ENCODE peak calls at places on chromosomes 3 and 15, in seven cellular contexts. One of them, this sample, is unnamed.

GRCh38 chr3:39671116-39671515 is 138.3 kb upstream of the MYRIP start:
- DNase-seq in OCI-LY7: no peak
- DNase-seq in upper lobe of right lung: no peak
- DNase-seq in hepatocyte: no peak
- DNase-seq in A549: no peak
- DNase-seq in aorta: no peak
- DNase-seq in psoas muscle: no peak
- DNase-seq in this sample: no peak

GRCh38 chr3:14848906-14849305 is 30.1 kb downstream of the FGD5 start:
- DNase-seq in OCI-LY7: no peak
- DNase-seq in upper lobe of right lung: no peak
- DNase-seq in hepatocyte: no peak
- DNase-seq in A549: no peak
- DNase-seq in aorta: no peak
- DNase-seq in psoas muscle: no peak
- DNase-seq in this sample: no peak

GRCh38 chr3:67349551-67350174 is 304.7 kb downstream of the SUCLG2 start:
- DNase-seq in OCI-LY7: no peak
- DNase-seq in upper lobe of right lung: no peak
- DNase-seq in hepatocyte: no peak
- DNase-seq in A549: no peak
- DNase-seq in aorta: no peak
- DNase-seq in psoas muscle: no peak
- DNase-seq in this sample: no peak

GRCh38 chr3:4416961-4417360 is 50.1 kb downstream of the SUMF1 start:
- DNase-seq in OCI-LY7: no peak
- DNase-seq in upper lobe of right lung: no peak
- DNase-seq in hepatocyte: no peak
- DNase-seq in A549: peak; percentile 49
- DNase-seq in aorta: peak; percentile 92
- DNase-seq in psoas muscle: peak; percentile 58
- DNase-seq in this sample: no peak

GRCh38 chr3:111971533-111971932 is 7.3 kb upstream of the ABHD10 start:
- DNase-seq in OCI-LY7: no peak
- DNase-seq in upper lobe of right lung: no peak
- DNase-seq in hepatocyte: no peak
- DNase-seq in A549: no peak
- DNase-seq in aorta: no peak
- DNase-seq in psoas muscle: no peak
- DNase-seq in this sample: no peak

GRCh38 chr3:114542359-114542758 is 248.5 kb downstream of the TIGIT start:
- DNase-seq in OCI-LY7: no peak
- DNase-seq in upper lobe of right lung: no peak
- DNase-seq in hepatocyte: no peak
- DNase-seq in A549: no peak
- DNase-seq in aorta: no peak
- DNase-seq in psoas muscle: no peak
- DNase-seq in this sample: no peak

GRCh38 chr15:100779331-100780207 is 100.1 kb upstream of the ALDH1A3 start:
- DNase-seq in OCI-LY7: no peak
- DNase-seq in upper lobe of right lung: peak; percentile 35
- DNase-seq in hepatocyte: no peak
- DNase-seq in A549: no peak
- DNase-seq in aorta: no peak
- DNase-seq in psoas muscle: no peak
- DNase-seq in this sample: no peak

GRCh38 chr15:33866101-33866737 is 102.1 kb upstream of the CHRM5 start:
- DNase-seq in OCI-LY7: no peak
- DNase-seq in upper lobe of right lung: no peak
- DNase-seq in hepatocyte: no peak
- DNase-seq in A549: no peak
- DNase-seq in aorta: no peak
- DNase-seq in psoas muscle: no peak
- DNase-seq in this sample: no peak

GRCh38 chr15:40769310-40770146 is at the start of gene C15orf62:
- DNase-seq in OCI-LY7: peak; percentile 94
- DNase-seq in upper lobe of right lung: peak; percentile 76
- DNase-seq in hepatocyte: peak; percentile 72
- DNase-seq in A549: no peak
- DNase-seq in aorta: peak; percentile 55
- DNase-seq in psoas muscle: peak; percentile 43
- DNase-seq in this sample: no peak

GRCh38 chr3:153513236-153513635 is 351.2 kb downstream of the RAP2B start:
- DNase-seq in OCI-LY7: peak; percentile 26
- DNase-seq in upper lobe of right lung: no peak
- DNase-seq in hepatocyte: peak; percentile 6
- DNase-seq in A549: peak; percentile 2
- DNase-seq in aorta: no peak
- DNase-seq in psoas muscle: no peak
- DNase-seq in this sample: peak; percentile 12

GRCh38 chr3:85208650-85209049 is 249.9 kb downstream of the CADM2 start:
- DNase-seq in OCI-LY7: no peak
- DNase-seq in upper lobe of right lung: no peak
- DNase-seq in hepatocyte: no peak
- DNase-seq in A549: no peak
- DNase-seq in aorta: no peak
- DNase-seq in psoas muscle: no peak
- DNase-seq in this sample: no peak

GRCh38 chr3:126607214-126607908 is 47.6 kb downstream of the TXNRD3 start:
- DNase-seq in OCI-LY7: no peak
- DNase-seq in upper lobe of right lung: no peak
- DNase-seq in hepatocyte: no peak
- DNase-seq in A549: no peak
- DNase-seq in aorta: no peak
- DNase-seq in psoas muscle: no peak
- DNase-seq in this sample: no peak

GRCh38 chr15:68218331-68218730 is 11.2 kb downstream of the CLN6 start:
- DNase-seq in OCI-LY7: no peak
- DNase-seq in upper lobe of right lung: no peak
- DNase-seq in hepatocyte: no peak
- DNase-seq in A549: no peak
- DNase-seq in aorta: peak; percentile 13
- DNase-seq in psoas muscle: no peak
- DNase-seq in this sample: no peak

GRCh38 chr3:185823280-185824044 is 1.4 kb downstream of the IGF2BP2 start:
- DNase-seq in OCI-LY7: no peak
- DNase-seq in upper lobe of right lung: peak; percentile 73
- DNase-seq in hepatocyte: peak; percentile 79
- DNase-seq in A549: no peak
- DNase-seq in aorta: peak; percentile 50
- DNase-seq in psoas muscle: peak; percentile 22
- DNase-seq in this sample: no peak

GRCh38 chr3:58433400-58434169 is at the start of gene PDHB:
- DNase-seq in OCI-LY7: peak; percentile 93
- DNase-seq in upper lobe of right lung: peak; percentile 97
- DNase-seq in hepatocyte: peak; percentile 96
- DNase-seq in A549: peak; percentile 83
- DNase-seq in aorta: peak; percentile 96
- DNase-seq in psoas muscle: peak; percentile 95
- DNase-seq in this sample: peak; percentile 89

GRCh38 chr15:58805095-58805494 is 34.0 kb downstream of the MINDY2 start:
- DNase-seq in OCI-LY7: no peak
- DNase-seq in upper lobe of right lung: no peak
- DNase-seq in hepatocyte: no peak
- DNase-seq in A549: no peak
- DNase-seq in aorta: no peak
- DNase-seq in psoas muscle: no peak
- DNase-seq in this sample: no peak

GRCh38 chr15:43776101-43776717 is 557 bp downstream of the ELL3 start:
- DNase-seq in OCI-LY7: peak; percentile 98
- DNase-seq in upper lobe of right lung: peak; percentile 74
- DNase-seq in hepatocyte: peak; percentile 60
- DNase-seq in A549: no peak
- DNase-seq in aorta: no peak
- DNase-seq in psoas muscle: peak; percentile 18
- DNase-seq in this sample: no peak

GRCh38 chr3:11609481-11609880 is 34.2 kb downstream of the VGLL4 start:
- DNase-seq in OCI-LY7: no peak
- DNase-seq in upper lobe of right lung: no peak
- DNase-seq in hepatocyte: no peak
- DNase-seq in A549: no peak
- DNase-seq in aorta: no peak
- DNase-seq in psoas muscle: no peak
- DNase-seq in this sample: no peak

GRCh38 chr3:11607816-11608215 is 35.9 kb downstream of the VGLL4 start:
- DNase-seq in OCI-LY7: no peak
- DNase-seq in upper lobe of right lung: no peak
- DNase-seq in hepatocyte: no peak
- DNase-seq in A549: no peak
- DNase-seq in aorta: no peak
- DNase-seq in psoas muscle: no peak
- DNase-seq in this sample: no peak

GRCh38 chr3:11605398-11605797 is 38.3 kb downstream of the VGLL4 start:
- DNase-seq in OCI-LY7: no peak
- DNase-seq in upper lobe of right lung: no peak
- DNase-seq in hepatocyte: no peak
- DNase-seq in A549: no peak
- DNase-seq in aorta: no peak
- DNase-seq in psoas muscle: no peak
- DNase-seq in this sample: no peak

GRCh38 chr3:11606090-11606784 is 37.5 kb downstream of the VGLL4 start:
- DNase-seq in OCI-LY7: peak; percentile 17
- DNase-seq in upper lobe of right lung: no peak
- DNase-seq in hepatocyte: no peak
- DNase-seq in A549: no peak
- DNase-seq in aorta: no peak
- DNase-seq in psoas muscle: no peak
- DNase-seq in this sample: no peak

GRCh38 chr3:11606865-11607440 is 36.8 kb downstream of the VGLL4 start:
- DNase-seq in OCI-LY7: no peak
- DNase-seq in upper lobe of right lung: no peak
- DNase-seq in hepatocyte: no peak
- DNase-seq in A549: no peak
- DNase-seq in aorta: no peak
- DNase-seq in psoas muscle: no peak
- DNase-seq in this sample: no peak
- H3K4me1 ChIP-seq in OCI-LY7: peaks cover 67% of the 10 kb centered on the region
- H3K4me1 ChIP-seq in upper lobe of right lung: peaks cover 40% of the 10 kb centered on the region
- H3K4me1 ChIP-seq in hepatocyte: peaks cover 70% of the 10 kb centered on the region
- H3K4me1 ChIP-seq in A549: peaks cover 24% of the 10 kb centered on the region
- H3K4me1 ChIP-seq in aorta: peaks cover 9% of the 10 kb centered on the region
- H3K4me1 ChIP-seq in psoas muscle: peaks cover 74% of the 10 kb centered on the region
- H3K4me1 ChIP-seq in this sample: no peaks in the 10 kb centered on the region

DNA sequence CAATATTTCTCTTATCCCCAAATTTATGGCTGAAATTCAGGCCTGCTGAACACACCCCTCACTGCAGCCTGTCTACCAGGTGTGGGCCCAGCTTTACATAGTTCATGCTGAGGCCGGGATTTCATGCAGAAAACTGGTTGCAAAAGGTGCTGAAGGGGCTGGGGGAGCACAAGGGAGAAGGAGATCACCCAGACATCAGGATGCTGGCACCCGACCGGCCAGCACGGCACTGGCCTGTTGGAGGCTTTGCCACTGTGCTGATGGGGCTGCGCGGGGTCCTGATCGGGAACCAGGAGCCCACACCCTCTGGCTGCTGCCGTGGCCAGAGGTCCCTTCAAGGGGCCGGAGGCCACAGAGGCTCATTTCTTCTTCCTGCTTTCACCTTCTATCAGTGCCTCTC is 177.9 kb upstream of the C2CD4B start:
- DNase-seq in OCI-LY7: no peak
- DNase-seq in upper lobe of right lung: no peak
- DNase-seq in hepatocyte: no peak
- DNase-seq in A549: no peak
- DNase-seq in aorta: no peak
- DNase-seq in psoas muscle: no peak
- DNase-seq in this sample: no peak
- H3K4me1 ChIP-seq in OCI-LY7: peaks cover 8% of the 10 kb centered on the region
- H3K4me1 ChIP-seq in upper lobe of right lung: no peaks in the 10 kb centered on the region
- H3K4me1 ChIP-seq in hepatocyte: no peaks in the 10 kb centered on the region
- H3K4me1 ChIP-seq in A549: no peaks in the 10 kb centered on the region
- H3K4me1 ChIP-seq in aorta: no peaks in the 10 kb centered on the region
- H3K4me1 ChIP-seq in psoas muscle: no peaks in the 10 kb centered on the region
- H3K4me1 ChIP-seq in this sample: no peaks in the 10 kb centered on the region

GRCh38 chr3:184175981-184176376 is 1.3 kb downstream of the AP2M1 start:
- DNase-seq in OCI-LY7: no peak
- DNase-seq in upper lobe of right lung: no peak
- DNase-seq in hepatocyte: no peak
- DNase-seq in A549: no peak
- DNase-seq in aorta: no peak
- DNase-seq in psoas muscle: no peak
- DNase-seq in this sample: no peak

GRCh38 chr3:184176377-184177330 is 2.0 kb downstream of the AP2M1 start:
- DNase-seq in OCI-LY7: no peak
- DNase-seq in upper lobe of right lung: peak; percentile 74
- DNase-seq in hepatocyte: peak; percentile 92
- DNase-seq in A549: peak; percentile 64
- DNase-seq in aorta: peak; percentile 86
- DNase-seq in psoas muscle: peak; percentile 75
- DNase-seq in this sample: no peak

GRCh38 chr3:184178522-184179138 is 4.0 kb downstream of the AP2M1 start:
- DNase-seq in OCI-LY7: no peak
- DNase-seq in upper lobe of right lung: no peak
- DNase-seq in hepatocyte: no peak
- DNase-seq in A549: no peak
- DNase-seq in aorta: no peak
- DNase-seq in psoas muscle: no peak
- DNase-seq in this sample: no peak

GRCh38 chr3:184177767-184178306 is 3.2 kb downstream of the AP2M1 start:
- DNase-seq in OCI-LY7: no peak
- DNase-seq in upper lobe of right lung: no peak
- DNase-seq in hepatocyte: no peak
- DNase-seq in A549: no peak
- DNase-seq in aorta: no peak
- DNase-seq in psoas muscle: no peak
- DNase-seq in this sample: no peak

DNA sequence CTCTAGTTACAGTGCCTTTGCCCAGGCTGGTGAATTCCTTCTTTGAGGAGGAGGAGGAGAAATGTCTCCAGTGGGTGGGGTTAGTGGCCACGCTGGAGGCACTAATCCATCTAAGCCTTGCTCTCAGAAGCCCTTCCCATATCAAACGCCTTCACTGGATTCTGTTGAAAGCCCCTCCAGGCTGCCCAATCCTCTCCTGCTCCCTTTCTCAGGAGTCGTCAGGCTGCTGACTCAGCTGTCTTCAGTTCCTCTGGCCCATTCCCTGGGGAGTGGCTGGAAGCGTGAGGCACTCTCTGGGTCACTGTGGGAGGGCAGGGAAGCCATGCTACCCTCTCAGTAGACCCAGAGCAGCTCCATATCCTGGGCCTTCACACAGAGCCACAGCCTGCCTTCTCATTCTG is 2.7 kb downstream of the AP2M1 start:
- DNase-seq in OCI-LY7: no peak
- DNase-seq in upper lobe of right lung: no peak
- DNase-seq in hepatocyte: peak; percentile 43
- DNase-seq in A549: no peak
- DNase-seq in aorta: peak; percentile 63
- DNase-seq in psoas muscle: no peak
- DNase-seq in this sample: no peak
- H3K4me1 ChIP-seq in OCI-LY7: peaks cover 26% of the 10 kb centered on the region
- H3K4me1 ChIP-seq in upper lobe of right lung: peaks cover 38% of the 10 kb centered on the region
- H3K4me1 ChIP-seq in hepatocyte: peaks cover 13% of the 10 kb centered on the region
- H3K4me1 ChIP-seq in A549: peaks cover 15% of the 10 kb centered on the region
- H3K4me1 ChIP-seq in aorta: no peaks in the 10 kb centered on the region
- H3K4me1 ChIP-seq in psoas muscle: peaks cover 36% of the 10 kb centered on the region
- H3K4me1 ChIP-seq in this sample: peaks cover 37% of the 10 kb centered on the region

DNA sequence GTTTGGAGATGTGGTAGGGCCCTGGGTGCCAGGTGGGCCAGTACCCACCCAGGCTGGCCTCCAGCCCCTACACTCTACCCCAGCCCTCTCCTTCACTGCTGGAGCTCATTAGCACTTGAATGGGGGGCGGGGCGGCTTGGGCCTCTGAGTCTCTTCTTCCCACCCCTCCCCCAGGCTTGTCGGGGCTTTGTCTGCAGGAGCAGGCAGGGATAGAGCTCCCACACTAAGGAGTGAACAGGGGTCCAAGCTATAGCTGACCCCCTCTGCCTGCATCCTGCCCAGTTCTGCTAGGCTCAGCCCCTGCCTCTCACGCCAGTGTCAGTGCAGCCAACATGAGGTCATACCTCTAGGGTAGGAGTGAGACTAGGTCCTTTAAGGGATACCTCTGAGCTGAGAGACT is 5.2 kb downstream of the GNAI2 start:
- DNase-seq in OCI-LY7: no peak
- DNase-seq in upper lobe of right lung: no peak
- DNase-seq in hepatocyte: peak; percentile 44
- DNase-seq in A549: no peak
- DNase-seq in aorta: no peak
- DNase-seq in psoas muscle: no peak
- DNase-seq in this sample: no peak
- H3K4me1 ChIP-seq in OCI-LY7: peaks cover 68% of the 10 kb centered on the region
- H3K4me1 ChIP-seq in upper lobe of right lung: peaks cover 80% of the 10 kb centered on the region
- H3K4me1 ChIP-seq in hepatocyte: peaks cover 29% of the 10 kb centered on the region
- H3K4me1 ChIP-seq in A549: peaks cover 32% of the 10 kb centered on the region
- H3K4me1 ChIP-seq in aorta: no peaks in the 10 kb centered on the region
- H3K4me1 ChIP-seq in psoas muscle: peaks cover 37% of the 10 kb centered on the region
- H3K4me1 ChIP-seq in this sample: peaks cover 78% of the 10 kb centered on the region

This sample was measured in CD4-positive, alpha-beta memory T cell.